ENCODE peak calls at places on chromosome 2, in eight cellular contexts. J, L, V, D, Q, Y, R and Z are unnamed samples.

GRCh38 chr2:213150315-213150951 is 979 bp downstream of the IKZF2 start:
- DNase-seq in Q (no peak), V (no peak), R (no peak), D (no peak), L (peak; percentile 13), Y (no peak), J (no peak), Z (no peak)

GRCh38 chr2:61144697-61145268 is 17.2 kb upstream of the C2orf74 start:
- DNase-seq in D (peak; percentile 93), V (peak; percentile 98), R (no peak), J (peak; percentile 98), Y (peak; percentile 88), L (peak; percentile 95), Q (peak; percentile 93), Z (no peak)

GRCh38 chr2:176931588-176932563 is 280.7 kb upstream of the HNRNPA3 start:
- DNase-seq in Q (no peak), Y (no peak), L (no peak), R (peak; percentile 40), D (no peak), V (peak; percentile 41), J (peak; percentile 94), Z (peak; percentile 41)

GRCh38 chr2:239444626-239445625 is 44.1 kb upstream of the HDAC4 start:
- DNase-seq in J (no peak), Q (no peak), D (no peak), V (no peak), Y (no peak), R (peak; percentile 4), L (no peak), Z (no peak)

GRCh38 chr2:172280820-172281454 is 146.4 kb upstream of the ITGA6 start:
- DNase-seq in J (peak; percentile 23), R (no peak), L (peak; percentile 30), V (peak; percentile 23), D (no peak), Y (no peak), Q (no peak), Z (no peak)

GRCh38 chr2:206250041-206250897 is 24.2 kb upstream of the ZDBF2 start:
- DNase-seq in Y (no peak), J (no peak), R (no peak), V (peak; percentile 29), Q (no peak), D (no peak), L (no peak), Z (no peak)

GRCh38 chr2:26453421-26454329 is 24.2 kb downstream of the OTOF start:
- DNase-seq in Y (no peak), J (no peak), V (no peak), R (no peak), Q (no peak), L (no peak), D (no peak), Z (no peak)

GRCh38 chr2:132267372-132267771 is 105.6 kb upstream of the ANKRD30BL start:
- DNase-seq in J (no peak), Y (no peak), R (no peak), L (no peak), Q (no peak), D (no peak), V (no peak), Z (no peak)

GRCh38 chr2:106789185-106789584 is 96.8 kb downstream of the ST6GAL2 start:
- DNase-seq in L (no peak), Q (no peak), J (peak; percentile 85), V (peak; percentile 46), R (no peak), D (no peak), Y (peak; percentile 23), Z (no peak)

GRCh38 chr2:210630904-210631560 is 74.6 kb downstream of the CPS1 start:
- DNase-seq in J (peak; percentile 100), Y (no peak), R (no peak), D (no peak), V (no peak), Q (no peak), L (no peak), Z (no peak)